ENCODE peak calls at places on chromosomes 4 and X, in nine cellular contexts. One of them, this sample, is unnamed.

GRCh38 chr4:139887962-139888735 is 222.5 kb downstream of the MGST2 start:
- DNase-seq in endodermal cell: peak; percentile 62
- DNase-seq in dorsolateral prefrontal cortex: no peak
- DNase-seq in AG09319: no peak
- DNase-seq in WERI-Rb-1: no peak
- DNase-seq in stomach: no peak
- DNase-seq in lung: peak; percentile 34
- DNase-seq in IMR-90: no peak
- DNase-seq in glutamatergic neuron: no peak
- DNase-seq in this sample: no peak

GRCh38 chrX:110397353-110397752 is 38.7 kb downstream of the RTL9 start:
- DNase-seq in endodermal cell: no peak
- DNase-seq in dorsolateral prefrontal cortex: no peak
- DNase-seq in AG09319: no peak
- DNase-seq in WERI-Rb-1: no peak
- DNase-seq in stomach: no peak
- DNase-seq in lung: no peak
- DNase-seq in IMR-90: no peak
- DNase-seq in glutamatergic neuron: no peak
- DNase-seq in this sample: no peak

GRCh38 chrX:100743009-100743615 is 11.2 kb upstream of the SYTL4 start:
- DNase-seq in endodermal cell: no peak
- DNase-seq in dorsolateral prefrontal cortex: no peak
- DNase-seq in AG09319: no peak
- DNase-seq in WERI-Rb-1: no peak
- DNase-seq in stomach: no peak
- DNase-seq in lung: no peak
- DNase-seq in IMR-90: no peak
- DNase-seq in glutamatergic neuron: no peak
- DNase-seq in this sample: no peak

GRCh38 chr4:150173420-150173819 is 95.2 kb downstream of the DCLK2 start:
- DNase-seq in endodermal cell: no peak
- DNase-seq in dorsolateral prefrontal cortex: no peak
- DNase-seq in AG09319: no peak
- DNase-seq in WERI-Rb-1: no peak
- DNase-seq in stomach: no peak
- DNase-seq in lung: no peak
- DNase-seq in IMR-90: no peak
- DNase-seq in glutamatergic neuron: no peak
- DNase-seq in this sample: no peak

GRCh38 chrX:130060122-130061069 is 49.9 kb downstream of the ELF4 start:
- DNase-seq in endodermal cell: peak; percentile 93
- DNase-seq in dorsolateral prefrontal cortex: peak; percentile 55
- DNase-seq in AG09319: no peak
- DNase-seq in WERI-Rb-1: peak; percentile 78
- DNase-seq in stomach: peak; percentile 83
- DNase-seq in lung: peak; percentile 82
- DNase-seq in IMR-90: peak; percentile 37
- DNase-seq in glutamatergic neuron: peak; percentile 85
- DNase-seq in this sample: peak; percentile 91

GRCh38 chr4:54439831-54440243 is 210.7 kb downstream of the PDGFRA start:
- DNase-seq in endodermal cell: no peak
- DNase-seq in dorsolateral prefrontal cortex: no peak
- DNase-seq in AG09319: peak; percentile 16
- DNase-seq in WERI-Rb-1: no peak
- DNase-seq in stomach: no peak
- DNase-seq in lung: peak; percentile 44
- DNase-seq in IMR-90: peak; percentile 41
- DNase-seq in glutamatergic neuron: no peak
- DNase-seq in this sample: no peak

GRCh38 chr4:3810111-3810680 is 44.0 kb downstream of the ADRA2C start:
- DNase-seq in endodermal cell: no peak
- DNase-seq in dorsolateral prefrontal cortex: no peak
- DNase-seq in AG09319: no peak
- DNase-seq in WERI-Rb-1: no peak
- DNase-seq in stomach: no peak
- DNase-seq in lung: no peak
- DNase-seq in IMR-90: no peak
- DNase-seq in glutamatergic neuron: no peak
- DNase-seq in this sample: no peak

GRCh38 chr4:3355266-3355748 is 62.5 kb downstream of the RGS12 start:
- DNase-seq in endodermal cell: no peak
- DNase-seq in dorsolateral prefrontal cortex: no peak
- DNase-seq in AG09319: no peak
- DNase-seq in WERI-Rb-1: no peak
- DNase-seq in stomach: no peak
- DNase-seq in lung: peak; percentile 24
- DNase-seq in IMR-90: no peak
- DNase-seq in glutamatergic neuron: no peak
- DNase-seq in this sample: no peak

GRCh38 chr4:145524535-145524934 is 42.9 kb downstream of the SMAD1 start:
- DNase-seq in endodermal cell: no peak
- DNase-seq in dorsolateral prefrontal cortex: no peak
- DNase-seq in AG09319: no peak
- DNase-seq in WERI-Rb-1: no peak
- DNase-seq in stomach: no peak
- DNase-seq in lung: no peak
- DNase-seq in IMR-90: no peak
- DNase-seq in glutamatergic neuron: no peak
- DNase-seq in this sample: no peak

GRCh38 chr4:154692311-154692818 is 51.4 kb upstream of the LRAT start:
- DNase-seq in endodermal cell: no peak
- DNase-seq in dorsolateral prefrontal cortex: no peak
- DNase-seq in AG09319: no peak
- DNase-seq in WERI-Rb-1: no peak
- DNase-seq in stomach: no peak
- DNase-seq in lung: no peak
- DNase-seq in IMR-90: no peak
- DNase-seq in glutamatergic neuron: no peak
- DNase-seq in this sample: no peak

DNA sequence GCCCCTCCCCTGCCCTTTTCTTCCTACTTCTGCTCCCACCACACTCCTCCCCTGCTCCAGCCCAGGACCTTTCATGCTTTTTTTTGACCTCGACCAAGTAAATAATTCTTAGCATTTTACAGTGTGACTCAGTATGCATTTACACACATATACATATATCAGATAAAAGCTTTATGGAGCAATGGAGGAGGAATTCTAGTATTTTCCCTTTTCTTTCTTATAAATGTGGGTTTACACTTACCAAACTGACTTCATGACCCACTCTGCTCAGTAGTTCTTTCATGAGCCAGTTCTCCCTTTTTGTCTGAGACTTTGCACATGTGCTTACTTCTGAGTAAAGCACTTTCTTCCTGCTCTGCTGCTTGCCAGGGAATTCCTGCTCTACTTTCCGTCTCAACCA is 111.8 kb upstream of the H2AZ1 start:
- DNase-seq in endodermal cell: no peak
- DNase-seq in dorsolateral prefrontal cortex: no peak
- DNase-seq in AG09319: no peak
- DNase-seq in WERI-Rb-1: no peak
- DNase-seq in stomach: no peak
- DNase-seq in lung: no peak
- DNase-seq in IMR-90: peak; percentile 38
- DNase-seq in glutamatergic neuron: no peak
- DNase-seq in this sample: no peak
- TF ChIP-seq CTCF in endodermal cell: no peak
- TF ChIP-seq CTCF in dorsolateral prefrontal cortex: no peak
- TF ChIP-seq CTCF in AG09319: no peak
- TF ChIP-seq CTCF in WERI-Rb-1: no peak
- TF ChIP-seq CTCF in stomach: no peak
- TF ChIP-seq CTCF in lung: no peak
- TF ChIP-seq CTCF in IMR-90: no peak
- TF ChIP-seq CTCF in glutamatergic neuron: no peak
- TF ChIP-seq CTCF in this sample: no peak

GRCh38 chrX:64204701-64205440 is 637 bp downstream of the AMER1 start:
- DNase-seq in endodermal cell: peak; percentile 67
- DNase-seq in dorsolateral prefrontal cortex: peak; percentile 50
- DNase-seq in AG09319: no peak
- DNase-seq in WERI-Rb-1: peak; percentile 40
- DNase-seq in stomach: peak; percentile 31
- DNase-seq in lung: peak; percentile 29
- DNase-seq in IMR-90: peak; percentile 19
- DNase-seq in glutamatergic neuron: peak; percentile 61
- DNase-seq in this sample: peak; percentile 38

GRCh38 chrX:64206556-64207162 is 1.2 kb upstream of the AMER1 start:
- DNase-seq in endodermal cell: no peak
- DNase-seq in dorsolateral prefrontal cortex: no peak
- DNase-seq in AG09319: no peak
- DNase-seq in WERI-Rb-1: no peak
- DNase-seq in stomach: no peak
- DNase-seq in lung: no peak
- DNase-seq in IMR-90: peak; percentile 55
- DNase-seq in glutamatergic neuron: no peak
- DNase-seq in this sample: no peak

GRCh38 chrX:64205441-64205734 is at the start of gene AMER1:
- DNase-seq in endodermal cell: no peak
- DNase-seq in dorsolateral prefrontal cortex: no peak
- DNase-seq in AG09319: no peak
- DNase-seq in WERI-Rb-1: no peak
- DNase-seq in stomach: no peak
- DNase-seq in lung: no peak
- DNase-seq in IMR-90: no peak
- DNase-seq in glutamatergic neuron: peak; percentile 52
- DNase-seq in this sample: no peak

GRCh38 chrX:64204252-64204651 is 1.3 kb downstream of the AMER1 start:
- DNase-seq in endodermal cell: peak; percentile 55
- DNase-seq in dorsolateral prefrontal cortex: no peak
- DNase-seq in AG09319: no peak
- DNase-seq in WERI-Rb-1: no peak
- DNase-seq in stomach: peak; percentile 29
- DNase-seq in lung: no peak
- DNase-seq in IMR-90: peak; percentile 1
- DNase-seq in glutamatergic neuron: peak; percentile 36
- DNase-seq in this sample: peak; percentile 19

DNA sequence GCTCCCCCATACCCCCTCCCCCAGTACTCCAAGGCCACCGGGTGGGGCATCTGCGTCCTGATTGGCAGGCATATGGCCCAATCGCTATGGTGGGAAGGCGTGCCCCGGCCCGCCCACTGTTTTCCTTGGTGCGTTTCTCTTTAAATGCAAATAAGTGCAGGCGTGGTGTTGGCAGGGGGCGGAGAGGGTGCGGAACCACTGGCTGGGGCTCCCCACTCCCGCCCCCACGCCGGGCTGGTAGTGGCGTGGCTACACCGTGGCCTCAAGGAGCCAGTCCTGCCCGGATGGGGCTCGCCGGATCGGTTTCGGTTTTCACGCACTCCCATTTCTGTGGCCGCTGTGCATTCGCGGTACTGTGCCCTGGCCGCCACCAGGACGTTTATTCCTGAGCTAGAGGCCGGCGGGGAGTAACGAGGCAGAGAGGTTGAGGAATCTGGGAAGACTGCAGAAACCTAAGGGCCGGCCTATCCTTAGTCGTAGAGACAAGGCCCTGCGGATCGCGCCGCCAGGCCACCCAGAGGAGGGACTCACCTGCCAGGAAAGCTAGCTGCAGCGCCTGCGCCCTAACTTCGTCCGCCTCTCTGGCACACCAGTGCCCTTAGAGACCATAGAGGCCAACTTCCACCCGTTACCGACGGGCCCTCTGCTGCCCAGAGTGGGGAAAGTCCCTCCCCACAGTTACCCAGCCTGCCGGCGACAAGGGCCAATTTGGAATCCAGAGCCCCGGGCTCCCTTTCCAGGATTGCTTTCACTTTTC is 405 bp upstream of the AMER1 start:
- DNase-seq in endodermal cell: peak; percentile 96
- DNase-seq in dorsolateral prefrontal cortex: peak; percentile 94
- DNase-seq in AG09319: peak; percentile 79
- DNase-seq in WERI-Rb-1: peak; percentile 93
- DNase-seq in stomach: peak; percentile 94
- DNase-seq in lung: peak; percentile 92
- DNase-seq in IMR-90: peak; percentile 87
- DNase-seq in glutamatergic neuron: peak; percentile 87
- DNase-seq in this sample: peak; percentile 90
- TF ChIP-seq CTCF in endodermal cell: peak; percentile 54
- TF ChIP-seq CTCF in dorsolateral prefrontal cortex: no peak
- TF ChIP-seq CTCF in AG09319: peak; percentile 6
- TF ChIP-seq CTCF in WERI-Rb-1: no peak
- TF ChIP-seq CTCF in stomach: no peak
- TF ChIP-seq CTCF in lung: no peak
- TF ChIP-seq CTCF in IMR-90: no peak
- TF ChIP-seq CTCF in glutamatergic neuron: peak; percentile 13
- TF ChIP-seq CTCF in this sample: no peak

GRCh38 chr4:99120501-99120900 is 23.6 kb downstream of the ADH4 start:
- DNase-seq in endodermal cell: no peak
- DNase-seq in dorsolateral prefrontal cortex: no peak
- DNase-seq in AG09319: no peak
- DNase-seq in WERI-Rb-1: no peak
- DNase-seq in stomach: no peak
- DNase-seq in lung: no peak
- DNase-seq in IMR-90: no peak
- DNase-seq in glutamatergic neuron: no peak
- DNase-seq in this sample: no peak

DNA sequence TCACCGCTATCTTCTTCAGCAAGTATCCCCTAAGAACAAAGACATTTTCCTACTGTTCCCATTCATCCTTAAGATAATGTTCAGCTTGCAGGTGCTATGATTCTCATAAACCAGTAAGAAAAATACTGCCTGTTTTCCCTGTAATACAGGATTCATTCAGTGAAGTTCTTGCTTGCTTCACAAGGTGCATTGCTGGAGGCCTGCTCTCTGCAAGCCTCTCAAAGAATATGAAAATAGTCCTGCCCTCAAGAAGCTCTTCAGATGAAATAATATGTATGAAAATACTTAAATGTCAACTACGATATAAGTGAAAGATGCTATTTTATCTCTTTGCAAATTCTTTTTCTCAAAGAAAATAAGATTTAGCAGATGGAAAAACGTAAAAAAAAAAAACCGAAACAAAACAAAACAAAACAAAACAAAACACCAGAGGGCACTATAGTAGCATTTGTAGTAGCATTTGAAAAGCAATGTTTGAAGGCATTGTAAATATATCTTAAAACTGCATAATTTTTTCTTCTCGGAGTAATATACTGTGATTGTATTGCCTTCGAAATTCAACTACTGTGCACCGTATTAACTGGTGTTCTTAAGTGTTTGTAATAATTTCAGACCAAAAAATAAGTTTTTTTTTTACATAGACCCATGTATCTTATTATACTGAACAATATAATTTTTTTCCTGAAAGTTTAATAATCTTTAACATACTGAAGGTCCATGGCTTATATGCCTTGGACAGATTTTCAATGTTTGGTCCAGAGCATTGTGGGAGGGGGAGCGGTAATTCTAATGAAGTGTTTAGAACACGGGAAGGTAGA is 26.0 kb downstream of the ADH4 start:
- DNase-seq in endodermal cell: no peak
- DNase-seq in dorsolateral prefrontal cortex: no peak
- DNase-seq in AG09319: no peak
- DNase-seq in WERI-Rb-1: no peak
- DNase-seq in stomach: no peak
- DNase-seq in lung: no peak
- DNase-seq in IMR-90: peak; percentile 35
- DNase-seq in glutamatergic neuron: no peak
- DNase-seq in this sample: no peak
- TF ChIP-seq CTCF in endodermal cell: peak; percentile 59
- TF ChIP-seq CTCF in dorsolateral prefrontal cortex: peak; percentile 57
- TF ChIP-seq CTCF in AG09319: peak; percentile 20
- TF ChIP-seq CTCF in WERI-Rb-1: no peak
- TF ChIP-seq CTCF in stomach: no peak
- TF ChIP-seq CTCF in lung: no peak
- TF ChIP-seq CTCF in IMR-90: peak; percentile 54
- TF ChIP-seq CTCF in glutamatergic neuron: no peak
- TF ChIP-seq CTCF in this sample: no peak

GRCh38 chrX:153635788-153636668 is 11.0 kb upstream of the DUSP9 start:
- DNase-seq in endodermal cell: peak; percentile 92
- DNase-seq in dorsolateral prefrontal cortex: no peak
- DNase-seq in AG09319: no peak
- DNase-seq in WERI-Rb-1: peak; percentile 85
- DNase-seq in stomach: no peak
- DNase-seq in lung: no peak
- DNase-seq in IMR-90: no peak
- DNase-seq in glutamatergic neuron: peak; percentile 34
- DNase-seq in this sample: no peak
- TF ChIP-seq CTCF in endodermal cell: peak; percentile 74
- TF ChIP-seq CTCF in dorsolateral prefrontal cortex: no peak
- TF ChIP-seq CTCF in AG09319: peak; percentile 15
- TF ChIP-seq CTCF in WERI-Rb-1: peak; percentile 93
- TF ChIP-seq CTCF in stomach: no peak
- TF ChIP-seq CTCF in lung: no peak
- TF ChIP-seq CTCF in IMR-90: peak; percentile 32
- TF ChIP-seq CTCF in glutamatergic neuron: no peak
- TF ChIP-seq CTCF in this sample: no peak

This sample was measured in nephron progenitor cell.